ENCODE peak calls at places on chromosomes 12 and 14, in four cellular contexts. M is CD8-positive, alpha-beta T cell; E is lower leg skin; V is IMR-90. W is an unnamed sample.

GRCh38 chr14:70901218-70901772 is 6.0 kb upstream of the PCNX1 start:
- DNase-seq in M (no peak), E (no peak), V (peak), W (no peak)

GRCh38 chr14:55254581-55254980 is 16.6 kb upstream of the FBXO34 start:
- DNase-seq in M (no peak), E (no peak), V (no peak), W (no peak)

GRCh38 chr14:24377126-24377525 is 9.1 kb downstream of the NFATC4 start:
- DNase-seq in M (no peak), E (no peak), V (no peak), W (no peak)

GRCh38 chr12:4648099-4648498 is 752 bp downstream of the AKAP3 start:
- DNase-seq in M (no peak), E (no peak), V (no peak), W (no peak)

GRCh38 chr14:26719514-26719913 is 121.7 kb upstream of the NOVA1 start:
- DNase-seq in M (no peak), E (no peak), V (peak), W (no peak)

GRCh38 chr12:52686063-52686462 is 5.9 kb upstream of the KRT1 start:
- DNase-seq in M (no peak), E (no peak), V (no peak), W (no peak)

GRCh38 chr12:118544569-118544968 is 168.2 kb downstream of the SUDS3 start:
- DNase-seq in M (no peak), E (no peak), V (peak), W (no peak)

GRCh38 chr12:40646456-40646855 is 45.8 kb upstream of the CNTN1 start:
- DNase-seq in M (no peak), E (no peak), V (no peak), W (no peak)

GRCh38 chr14:80988192-80988591 is 32.8 kb downstream of the TSHR start:
- DNase-seq in M (no peak), E (no peak), V (no peak), W (no peak)

GRCh38 chr12:18224745-18225144 is 36.6 kb upstream of the PIK3C2G start:
- DNase-seq in M (no peak), E (no peak), V (peak), W (no peak)

GRCh38 chr14:37992489-37992888 is 215.2 kb upstream of the SSTR1 start:
- DNase-seq in M (no peak), E (no peak), V (no peak), W (no peak)

GRCh38 chr14:100806386-100806785 is 19.5 kb upstream of the MEG3 start:
- DNase-seq in M (no peak), E (no peak), V (no peak), W (no peak)

GRCh38 chr12:118302053-118302452 is 70.7 kb downstream of the TAOK3 start:
- DNase-seq in M (no peak), E (no peak), V (peak), W (no peak)

GRCh38 chr14:44035707-44036106 is 471.4 kb downstream of the FSCB start:
- DNase-seq in M (no peak), E (no peak), V (no peak), W (no peak)

GRCh38 chr12:108146035-108146893 is 17.2 kb downstream of the WSCD2 start:
- DNase-seq in M (no peak), E (no peak), V (no peak), W (no peak)

GRCh38 chr14:53630336-53630735 is 326.3 kb downstream of the BMP4 start:
- DNase-seq in M (no peak), E (no peak), V (no peak), W (no peak)

GRCh38 chr14:56284641-56285040 is 166.4 kb downstream of the PELI2 start:
- DNase-seq in M (no peak), E (no peak), V (peak), W (no peak)

GRCh38 chr14:56282179-56282578 is 164.0 kb downstream of the PELI2 start:
- DNase-seq in M (no peak), E (no peak), V (no peak), W (no peak)

GRCh38 chr14:56278383-56278782 is 160.2 kb downstream of the PELI2 start:
- DNase-seq in M (no peak), E (no peak), V (no peak), W (no peak)

GRCh38 chr14:56280843-56281242 is 162.6 kb downstream of the PELI2 start:
- DNase-seq in M (no peak), E (no peak), V (no peak), W (no peak)
- TF ChIP-seq CTCF in M (no peak), E (no peak), V (no peak), W (peak)

GRCh38 chr14:22494486-22495135 is 94.4 kb downstream of the DAD1 start:
- DNase-seq in M (no peak), E (no peak), V (no peak), W (no peak)
- TF ChIP-seq CTCF in M (no peak), E (no peak), V (no peak), W (no peak)

GRCh38 chr12:103627189-103627855 is 40.2 kb downstream of the STAB2 start:
- DNase-seq in M (no peak), E (no peak), V (no peak), W (no peak)

GRCh38 chr12:103623716-103624115 is 36.6 kb downstream of the STAB2 start:
- DNase-seq in M (no peak), E (no peak), V (no peak), W (no peak)

GRCh38 chr12:103626498-103626897 is 39.4 kb downstream of the STAB2 start:
- DNase-seq in M (no peak), E (no peak), V (peak), W (no peak)
- TF ChIP-seq CTCF in M (no peak), E (no peak), V (peak), W (peak)

GRCh38 chr12:124776126-124776513 is 87.5 kb downstream of the SCARB1 start:
- DNase-seq in M (no peak), E (no peak), V (no peak), W (no peak)

GRCh38 chr12:124774054-124774461 is 89.6 kb downstream of the SCARB1 start:
- DNase-seq in M (no peak), E (no peak), V (no peak), W (no peak)

GRCh38 chr12:124771462-124772361 is 92.0 kb downstream of the SCARB1 start:
- DNase-seq in M (peak), E (peak), V (peak), W (peak)

GRCh38 chr12:124772467-124773170 is 91.0 kb downstream of the SCARB1 start:
- DNase-seq in M (no peak), E (no peak), V (no peak), W (no peak)

DNA sequence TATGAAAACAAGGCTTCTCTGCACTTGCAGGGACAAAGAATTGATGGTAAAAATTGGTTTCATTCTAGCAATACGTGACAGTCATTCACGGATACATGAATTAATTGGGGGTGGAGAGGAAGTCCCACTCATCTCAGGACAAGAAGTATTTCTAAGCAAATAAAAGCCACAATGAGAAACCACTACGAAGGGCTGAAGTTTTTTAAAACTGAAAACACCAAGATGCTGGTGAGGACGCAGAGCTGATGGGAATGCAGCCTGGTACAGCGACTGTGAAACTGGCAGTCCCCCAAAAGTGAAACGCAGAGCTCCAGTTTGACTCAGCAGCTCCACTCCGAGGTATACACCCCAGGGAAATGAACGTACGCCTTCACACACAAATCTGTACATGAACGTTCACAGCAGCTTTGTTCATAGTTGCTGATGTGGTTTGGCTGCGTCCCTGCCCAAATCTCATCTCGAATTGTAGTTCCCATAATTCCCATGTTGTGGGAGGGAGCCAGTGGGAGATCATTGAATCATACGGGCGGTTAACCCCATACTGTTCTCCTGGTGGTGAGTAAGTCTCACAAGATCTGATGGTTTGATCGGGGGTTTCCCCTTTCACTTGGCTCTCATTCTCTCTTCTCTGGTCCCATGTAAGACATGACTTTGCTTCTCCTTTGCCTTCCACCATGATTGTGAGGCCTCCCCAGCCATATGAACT is 89.0 kb downstream of the SCARB1 start:
- DNase-seq in M (peak), E (no peak), V (peak), W (no peak)
- TF ChIP-seq CTCF in M (no peak), E (no peak), V (no peak), W (no peak)

GRCh38 chr14:22657861-22658260 is 13.7 kb upstream of the OR6J1 start:
- DNase-seq in M (no peak), E (no peak), V (peak), W (no peak)
- TF ChIP-seq CTCF in M (no peak), E (no peak), V (peak), W (peak)

GRCh38 chr14:20438664-20439063 is 2.7 kb upstream of the KLHL33 start:
- DNase-seq in M (no peak), E (no peak), V (no peak), W (no peak)

GRCh38 chr14:20436363-20436755 is 393 bp upstream of the KLHL33 start:
- DNase-seq in M (no peak), E (peak), V (peak), W (no peak)

GRCh38 chr14:20441466-20441865 is 5.5 kb upstream of the KLHL33 start:
- DNase-seq in M (no peak), E (peak), V (no peak), W (no peak)

GRCh38 chr14:20440465-20440864 is 4.5 kb upstream of the KLHL33 start:
- DNase-seq in M (no peak), E (no peak), V (no peak), W (no peak)

GRCh38 chr14:20440882-20441281 is 4.9 kb upstream of the KLHL33 start:
- DNase-seq in M (peak), E (no peak), V (peak), W (no peak)
- TF ChIP-seq CTCF in M (no peak), E (no peak), V (no peak), W (no peak)

GRCh38 chr12:64691793-64692583 is 67.2 kb downstream of the GNS start:
- DNase-seq in M (no peak), E (no peak), V (peak), W (no peak)

GRCh38 chr12:64694130-64695078 is 64.8 kb downstream of the GNS start:
- DNase-seq in M (no peak), E (peak), V (no peak), W (no peak)

GRCh38 chr12:64695550-64695949 is 63.7 kb downstream of the GNS start:
- DNase-seq in M (no peak), E (peak), V (no peak), W (no peak)

GRCh38 chr12:64699504-64700115 is 59.6 kb downstream of the GNS start:
- DNase-seq in M (no peak), E (no peak), V (no peak), W (no peak)

GRCh38 chr12:64696065-64696741 is 63.0 kb downstream of the GNS start:
- DNase-seq in M (no peak), E (no peak), V (peak), W (no peak)
- TF ChIP-seq CTCF in M (no peak), E (no peak), V (peak), W (peak)